ENCODE peak calls at places on chromosomes 6 and 20, in six cellular contexts. L is GM19239; D is stimulated activated CD4-positive, alpha-beta T cell treated with anti-CD3 and anti-CD28 coated beads, Interleukin-12 subunit alpha, Interleukin-12 subunit beta, amount 100 ng/mL, for 4 hours; R is EL; I is activated effector memory CD4-positive, alpha-beta T cell treated with anti-CD3 and anti-CD28 coated beads, Interleukin-2, amount 50 U/mL, for 16 hours; J is tibial nerve. Q is an unnamed sample.
A peak's percentile ranks its signal among the peaks of the same experiment; 100 is the strongest.

GRCh38 chr20:764255-764654 is 4.0 kb downstream of the SLC52A3 start:
- DNase-seq in L (no peak), D (no peak), R (no peak), I (no peak), J (no peak), Q (no peak)

GRCh38 chr20:2130062-2130591 is 28.5 kb downstream of the STK35 start:
- DNase-seq in L (no peak), D (no peak), R (no peak), I (no peak), J (no peak), Q (no peak)

GRCh38 chr6:28922004-28922840 is 1.6 kb downstream of the TRIM27 start:
- DNase-seq in L (no peak), D (no peak), R (peak; percentile 32), I (peak; percentile 77), J (no peak), Q (peak; percentile 73)

GRCh38 chr6:154301086-154301625 is 55.4 kb downstream of the IPCEF1 start:
- DNase-seq in L (no peak), D (no peak), R (peak; percentile 67), I (no peak), J (no peak), Q (no peak)

GRCh38 chr6:73341335-73341734 is 12.7 kb downstream of the DPPA5 start:
- DNase-seq in L (no peak), D (no peak), R (no peak), I (no peak), J (no peak), Q (no peak)

GRCh38 chr6:41039060-41039998 is at the start of gene UNC5CL:
- DNase-seq in L (peak; percentile 50), D (peak; percentile 48), R (peak; percentile 23), I (peak; percentile 81), J (no peak), Q (peak; percentile 54)

GRCh38 chr6:141321486-141322347 is 811.0 kb upstream of the GJE1 start:
- DNase-seq in L (no peak), D (no peak), R (peak; percentile 1), I (no peak), J (no peak), Q (peak; percentile 31)

GRCh38 chr6:127186889-127187288 is 68.4 kb downstream of the RSPO3 start:
- DNase-seq in L (no peak), D (peak; percentile 63), R (no peak), I (peak; percentile 82), J (peak; percentile 64), Q (peak; percentile 10)

GRCh38 chr6:129544892-129545612 is 164.9 kb downstream of the ARHGAP18 start:
- DNase-seq in L (no peak), D (no peak), R (no peak), I (no peak), J (no peak), Q (no peak)

GRCh38 chr20:31633339-31633914 is 4.3 kb upstream of the COX4I2 start:
- DNase-seq in L (no peak), D (no peak), R (no peak), I (no peak), J (no peak), Q (no peak)